ENCODE peak calls at places on chromosome 20, in four cellular contexts. C, K, T and I are unnamed samples. For H3K36me3, the result is how much of the 10 kb centered on the place peaks cover.

GRCh38 chr20:45479822-45480221 is 10.3 kb downstream of the WFDC2 start:
- DNase-seq in C (no peak), K (no peak), T (no peak), I (no peak)

GRCh38 chr20:47041500-47041899 is 146.9 kb downstream of the EYA2 start:
- DNase-seq in C (no peak), K (no peak), T (no peak), I (no peak)

GRCh38 chr20:62065669-62066338 is at the start of gene TAF4:
- DNase-seq in C (peak), K (peak), T (peak), I (peak)

GRCh38 chr20:57779401-57780003 is 69.7 kb upstream of the PMEPA1 start:
- DNase-seq in C (no peak), K (peak), T (peak), I (peak)

GRCh38 chr20:610130-611046 is at the start of gene TCF15:
- DNase-seq in C (peak), K (no peak), T (peak), I (peak)

GRCh38 chr20:11766961-11767360 is 150.7 kb upstream of the BTBD3 start:
- DNase-seq in C (no peak), K (no peak), T (no peak), I (no peak)

GRCh38 chr20:3352203-3352602 is 55.3 kb downstream of the DNAAF9 start:
- DNase-seq in C (no peak), K (no peak), T (no peak), I (no peak)

GRCh38 chr20:5991623-5992441 is 41.4 kb downstream of the MCM8 start:
- DNase-seq in C (no peak), K (no peak), T (no peak), I (no peak)

GRCh38 chr20:23419995-23420901 is 1.0 kb downstream of the NAPB start:
- DNase-seq in C (peak), K (peak), T (peak), I (peak)

GRCh38 chr20:39961667-39962066 is 727.4 kb downstream of the MAFB start:
- DNase-seq in C (no peak), K (no peak), T (no peak), I (no peak)

GRCh38 chr20:62119591-62120364 is 2.5 kb upstream of the LSM14B start:
- DNase-seq in C (peak), K (no peak), T (no peak), I (no peak)

GRCh38 chr20:33731693-33732165 is at the start of gene ZNF341:
- DNase-seq in C (peak), K (no peak), T (peak), I (peak)

GRCh38 chr20:63884506-63885263 is 10.2 kb upstream of the DNAJC5 start:
- DNase-seq in C (peak), K (no peak), T (no peak), I (peak)

GRCh38 chr20:4512891-4513550 is 208.7 kb upstream of the PRND start:
- DNase-seq in C (no peak), K (peak), T (no peak), I (no peak)

GRCh38 chr20:47379433-47380150 is 23.1 kb upstream of the ZMYND8 start:
- DNase-seq in C (no peak), K (no peak), T (no peak), I (no peak)

GRCh38 chr20:1775117-1775516 is 117.5 kb upstream of the SIRPG start:
- DNase-seq in C (no peak), K (no peak), T (no peak), I (no peak)

GRCh38 chr20:13397300-13397724 is 176.2 kb downstream of the ISM1 start:
- DNase-seq in C (no peak), K (no peak), T (no peak), I (no peak)

GRCh38 chr20:20820104-20820503 is 107.7 kb upstream of the RALGAPA2 start:
- DNase-seq in C (no peak), K (no peak), T (peak), I (peak)

GRCh38 chr20:56443654-56444540 is 24.5 kb upstream of the RTF2 start:
- DNase-seq in C (peak), K (no peak), T (peak), I (peak)

GRCh38 chr20:46031701-46032254 is 2.8 kb downstream of the SLC12A5 start:
- DNase-seq in C (peak), K (no peak), T (peak), I (peak)

GRCh38 chr20:33790571-33790970 is 20.6 kb upstream of the CHMP4B start:
- DNase-seq in C (no peak), K (peak), T (no peak), I (no peak)

GRCh38 chr20:50574108-50574507 is 63.9 kb downstream of the PTPN1 start:
- DNase-seq in C (no peak), K (no peak), T (no peak), I (peak)
- H3K36me3 ChIP-seq in C (under half), K (under half), T (half or more), I (under half)

DNA sequence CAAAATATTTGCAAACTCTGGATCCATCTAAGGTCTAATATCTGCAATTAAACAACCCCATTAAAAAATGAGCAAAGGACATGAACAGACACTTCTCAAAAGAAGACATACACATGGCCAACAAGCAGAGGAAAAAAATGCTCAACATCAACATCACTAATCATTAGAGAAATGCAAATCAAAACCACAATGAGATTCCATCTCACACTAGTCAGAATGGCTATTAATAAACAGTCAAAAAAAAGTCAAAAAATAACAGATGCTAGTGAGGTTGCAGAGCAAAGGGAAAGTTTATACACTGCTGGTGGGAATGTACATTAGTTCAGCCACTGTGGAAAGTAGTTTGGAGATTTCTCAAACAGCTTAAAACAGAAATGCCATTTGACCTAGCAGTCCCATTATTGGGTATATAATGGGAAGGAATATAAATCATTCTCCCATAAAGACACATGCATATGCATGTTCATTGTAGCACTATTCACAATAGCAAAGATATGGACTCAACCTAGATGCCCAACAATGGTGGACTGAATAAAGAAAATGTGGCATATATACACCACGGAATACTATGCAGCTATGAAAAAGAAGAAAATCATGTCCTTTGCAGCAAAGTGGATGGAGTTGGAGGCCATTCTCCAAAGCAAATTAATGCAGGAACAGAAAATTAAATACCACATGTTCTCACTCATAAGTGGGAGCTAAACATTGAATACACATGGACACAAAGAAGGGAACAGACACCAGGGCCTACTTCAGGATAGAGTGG is 9.1 kb downstream of the ZNFX1 start:
- DNase-seq in C (no peak), K (no peak), T (no peak), I (no peak)
- H3K36me3 ChIP-seq in C (half or more), K (half or more), T (half or more), I (under half)

DNA sequence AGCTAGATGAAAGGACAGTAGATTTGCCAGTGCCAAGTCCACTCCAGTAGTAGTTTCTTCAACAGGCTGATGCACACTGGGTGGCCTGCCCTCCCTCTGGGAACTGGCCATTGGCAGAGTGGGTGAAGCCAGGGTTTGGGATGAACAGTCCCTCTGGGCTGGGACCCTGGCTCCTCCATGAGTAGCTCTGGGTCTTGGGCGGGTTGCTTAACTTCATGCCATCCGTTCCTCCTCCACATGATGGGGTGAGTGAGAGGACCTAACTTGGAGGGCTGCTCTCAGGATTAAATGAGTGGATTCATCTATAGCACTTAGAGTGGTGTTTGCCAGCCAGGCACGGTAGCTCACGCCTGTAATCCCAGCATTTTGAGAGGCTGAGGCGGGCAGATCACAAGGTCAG is 47.2 kb downstream of the PLAGL2 start:
- DNase-seq in C (no peak), K (no peak), T (peak), I (peak)
- H3K36me3 ChIP-seq in C (half or more), K (under half), T (half or more), I (half or more)

DNA sequence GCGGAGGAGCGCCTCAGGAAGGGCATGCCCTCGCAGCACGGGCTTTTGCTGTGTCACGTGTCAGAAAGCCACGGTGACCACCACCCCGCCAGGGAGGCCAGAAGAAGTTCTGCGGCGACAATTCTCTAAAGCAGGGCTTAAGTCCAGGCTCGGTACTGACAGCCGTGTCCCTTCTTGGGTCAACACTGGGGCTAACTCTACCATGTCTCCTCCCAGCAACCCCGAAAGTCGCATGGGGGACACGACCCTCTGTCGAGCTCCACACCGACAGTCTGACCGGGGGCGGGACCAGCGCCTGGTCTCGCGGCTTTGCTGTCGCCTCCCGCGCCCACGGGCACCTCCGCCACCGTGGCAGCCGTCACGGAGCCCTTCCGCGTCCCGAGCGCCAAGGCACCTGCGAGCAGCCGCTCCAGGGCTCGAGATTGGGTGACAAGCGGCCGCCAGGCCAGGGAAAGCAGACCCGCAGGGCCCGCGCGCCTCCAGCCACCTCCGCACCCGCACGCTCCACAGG is 534 bp downstream of the NANP start:
- DNase-seq in C (peak), K (peak), T (peak), I (peak)
- H3K36me3 ChIP-seq in C (under half), K (under half), T (under half), I (under half)

GRCh38 chr20:32458837-32459220 is 100.7 kb downstream of the ASXL1 start:
- DNase-seq in C (no peak), K (no peak), T (no peak), I (no peak)
- H3K36me3 ChIP-seq in C (under half), K (under half), T (under half), I (under half)

GRCh38 chr20:36835453-36836198 is 40.3 kb upstream of the TLDC2 start:
- DNase-seq in C (peak), K (peak), T (peak), I (peak)

GRCh38 chr20:36836591-36837329 is 39.2 kb upstream of the TLDC2 start:
- DNase-seq in C (peak), K (peak), T (peak), I (peak)

GRCh38 chr20:36833275-36834020 is 42.5 kb upstream of the TLDC2 start:
- DNase-seq in C (no peak), K (no peak), T (no peak), I (no peak)

GRCh38 chr20:36832791-36833190 is 43.1 kb upstream of the TLDC2 start:
- DNase-seq in C (no peak), K (no peak), T (no peak), I (no peak)

GRCh38 chr20:36835025-36835424 is 40.9 kb upstream of the TLDC2 start:
- DNase-seq in C (no peak), K (no peak), T (no peak), I (no peak)
- H3K36me3 ChIP-seq in C (under half), K (under half), T (under half), I (under half)